ENCODE peak calls at places on chromosomes 2 and 18, in seven cellular contexts. I is hypothalamus, J is heart left ventricle, Q is HEK293T, L is left ventricle myocardium inferior, R is fibroblast of lung, E is NCI-H510A treated with DMSO at 0.1 percent for 48 hours. D is an unnamed sample.

GRCh38 chr2:172361360-172361759 is 66.0 kb upstream of the ITGA6 start:
- DNase-seq in Q (no peak), E (no peak), J (no peak), I (no peak), L (no peak), R (peak), D (no peak)

GRCh38 chr2:25976884-25977741 is 5.2 kb downstream of the KIF3C start:
- DNase-seq in Q (no peak), I (peak), R (peak), L (no peak), E (no peak), J (no peak), D (peak)

GRCh38 chr18:73991570-73991969 is 156.1 kb downstream of the FBXO15 start:
- DNase-seq in J (no peak), I (no peak), R (no peak), E (no peak), L (no peak), Q (no peak), D (no peak)

GRCh38 chr18:79493211-79493800 is 97.6 kb downstream of the NFATC1 start:
- DNase-seq in Q (no peak), E (no peak), I (no peak), R (no peak), L (peak), J (peak), D (no peak)

GRCh38 chr2:193670478-193670877 is 1475.7 kb upstream of the TMEFF2 start:
- DNase-seq in L (no peak), R (no peak), E (no peak), I (no peak), Q (no peak), J (no peak), D (no peak)

GRCh38 chr2:51921076-51921475 is 889.1 kb upstream of the NRXN1 start:
- DNase-seq in J (no peak), R (no peak), L (no peak), E (no peak), I (no peak), Q (no peak), D (no peak)

GRCh38 chr18:8689431-8689830 is 15.9 kb upstream of the MTCL1 start:
- DNase-seq in J (no peak), L (no peak), I (no peak), Q (no peak), R (no peak), E (no peak), D (no peak)

GRCh38 chr2:119518401-119518800 is 5.9 kb downstream of the SCTR start:
- DNase-seq in L (no peak), Q (no peak), E (no peak), R (no peak), J (no peak), I (no peak), D (no peak)

GRCh38 chr18:43596106-43596712 is 318.9 kb upstream of the SYT4 start:
- DNase-seq in Q (peak), E (peak), L (no peak), R (peak), J (no peak), I (no peak), D (no peak)

GRCh38 chr2:26114144-26114543 is 58.7 kb upstream of the GAREM2 start:
- DNase-seq in R (peak), I (no peak), L (no peak), Q (no peak), J (no peak), E (no peak), D (no peak)

GRCh38 chr2:237278593-237278992 is 135.4 kb downstream of the COL6A3 start:
- DNase-seq in Q (no peak), I (peak), E (no peak), R (peak), J (peak), L (peak), D (no peak)

D was measured in nucleus accumbens.